ENCODE peak calls at places on chromosome 2, in four cellular contexts. Z, W, G and M are unnamed samples.

GRCh38 chr2:240929364-240930095 is 23.4 kb downstream of the CROCC2 start:
- DNase-seq in Z (no peak), W (no peak), G (no peak), M (no peak)

GRCh38 chr2:46923011-46923669 is 7.5 kb upstream of the MCFD2 start:
- DNase-seq in Z (no peak), W (no peak), G (no peak), M (no peak)

GRCh38 chr2:238852186-238852869 is 4.4 kb downstream of the TWIST2 start:
- DNase-seq in Z (no peak), W (no peak), G (no peak), M (no peak)

GRCh38 chr2:162123806-162124758 is 28.0 kb downstream of the GCG start:
- DNase-seq in Z (peak; percentile 69), W (no peak), G (peak; percentile 9), M (peak; percentile 55)

GRCh38 chr2:134919360-134920210 is 963 bp downstream of the CCNT2 start:
- DNase-seq in Z (no peak), W (no peak), G (no peak), M (no peak)

GRCh38 chr2:24638568-24638967 is 147.5 kb downstream of the NCOA1 start:
- DNase-seq in Z (no peak), W (no peak), G (no peak), M (no peak)

GRCh38 chr2:119178811-119179601 is 20.5 kb upstream of the C1QL2 start:
- DNase-seq in Z (no peak), W (no peak), G (no peak), M (no peak)

GRCh38 chr2:224178085-224178484 is 139.0 kb upstream of the SERPINE2 start:
- DNase-seq in Z (no peak), W (no peak), G (no peak), M (no peak)

GRCh38 chr2:126877041-126877440 is 21.6 kb upstream of the TEX51 start:
- DNase-seq in Z (no peak), W (no peak), G (no peak), M (no peak)

GRCh38 chr2:16219292-16219975 is 279.1 kb downstream of the MYCN start:
- DNase-seq in Z (no peak), W (no peak), G (no peak), M (no peak)

GRCh38 chr2:20188201-20188600 is 36.7 kb downstream of the SDC1 start:
- DNase-seq in Z (no peak), W (no peak), G (no peak), M (no peak)

GRCh38 chr2:59296279-59296678 is 1055.2 kb upstream of the FANCL start:
- DNase-seq in Z (peak; percentile 10), W (no peak), G (no peak), M (no peak)

GRCh38 chr2:43057742-43058706 is 168.4 kb downstream of the ZFP36L2 start:
- DNase-seq in Z (no peak), W (no peak), G (no peak), M (no peak)

GRCh38 chr2:234422242-234422641 is 74.6 kb downstream of the ARL4C start:
- DNase-seq in Z (peak; percentile 74), W (no peak), G (no peak), M (no peak)

GRCh38 chr2:216017365-216017764 is 4.0 kb upstream of the MREG start:
- DNase-seq in Z (no peak), W (no peak), G (peak; percentile 68), M (no peak)

GRCh38 chr2:159982842-159983785 is 79.3 kb downstream of the PLA2R1 start:
- DNase-seq in Z (no peak), W (no peak), G (no peak), M (no peak)

GRCh38 chr2:195520671-195521155 is 136.3 kb upstream of the SLC39A10 start:
- DNase-seq in Z (no peak), W (no peak), G (no peak), M (no peak)

GRCh38 chr2:37658682-37659081 is 12.8 kb downstream of the CDC42EP3 start:
- DNase-seq in Z (no peak), W (no peak), G (no peak), M (no peak)

GRCh38 chr2:127574656-127575055 is 39.2 kb downstream of the MYO7B start:
- DNase-seq in Z (no peak), W (no peak), G (no peak), M (no peak)

GRCh38 chr2:24327988-24328387 is 32.3 kb downstream of the ITSN2 start:
- DNase-seq in Z (no peak), W (no peak), G (no peak), M (no peak)

GRCh38 chr2:46803911-46804670 is 111.5 kb downstream of the MCFD2 start:
- DNase-seq in Z (no peak), W (no peak), G (no peak), M (no peak)

GRCh38 chr2:221997100-221997499 is 301.7 kb downstream of the PAX3 start:
- DNase-seq in Z (peak; percentile 10), W (no peak), G (no peak), M (no peak)

GRCh38 chr2:235964787-235965390 is 203.3 kb downstream of the GBX2 start:
- DNase-seq in Z (no peak), W (no peak), G (no peak), M (no peak)

GRCh38 chr2:177724398-177725287 is 332.1 kb downstream of the AGPS start:
- DNase-seq in Z (peak; percentile 47), W (peak; percentile 13), G (no peak), M (peak; percentile 81)

GRCh38 chr2:25401307-25402021 is 59.7 kb upstream of the DNMT3A start:
- DNase-seq in Z (no peak), W (no peak), G (no peak), M (no peak)

GRCh38 chr2:134301099-134301970 is 47.5 kb downstream of the MGAT5 start:
- DNase-seq in Z (no peak), W (no peak), G (no peak), M (no peak)

GRCh38 chr2:224802407-224802806 is 86.2 kb upstream of the CCDC195 start:
- DNase-seq in Z (no peak), W (no peak), G (no peak), M (no peak)

GRCh38 chr2:200259577-200259957 is 46.9 kb upstream of the SPATS2L start:
- DNase-seq in Z (no peak), W (no peak), G (no peak), M (no peak)

GRCh38 chr2:88057437-88057844 is 1.9 kb upstream of the KRCC1 start:
- DNase-seq in Z (no peak), W (no peak), G (no peak), M (peak; percentile 79)

GRCh38 chr2:151258121-151258520 is 3.5 kb downstream of the RBM43 start:
- DNase-seq in Z (no peak), W (no peak), G (no peak), M (no peak)

GRCh38 chr2:106189325-106189724 is 4.8 kb downstream of the UXS1 start:
- DNase-seq in Z (no peak), W (no peak), G (no peak), M (no peak)

GRCh38 chr2:234241656-234242445 is 191.3 kb downstream of the SPP2 start:
- DNase-seq in Z (no peak), W (no peak), G (no peak), M (no peak)

GRCh38 chr2:230230087-230230486 is 4.6 kb downstream of the SP140 start:
- DNase-seq in Z (peak; percentile 29), W (peak; percentile 23), G (no peak), M (no peak)

GRCh38 chr2:54641988-54642387 is 81.5 kb upstream of the EML6 start:
- DNase-seq in Z (no peak), W (no peak), G (no peak), M (no peak)

GRCh38 chr2:72993147-72993546 is 75.8 kb downstream of the EMX1 start:
- DNase-seq in Z (peak; percentile 58), W (no peak), G (peak; percentile 3), M (peak; percentile 86)

GRCh38 chr2:158580760-158581159 is 124.0 kb downstream of the PKP4 start:
- DNase-seq in Z (no peak), W (no peak), G (no peak), M (no peak)

GRCh38 chr2:74585406-74586182 is 31.1 kb downstream of the DOK1 start:
- DNase-seq in Z (no peak), W (no peak), G (no peak), M (no peak)

GRCh38 chr2:30772021-30772705 is 35.1 kb downstream of the CAPN13 start:
- DNase-seq in Z (no peak), W (no peak), G (no peak), M (no peak)
- TF ChIP-seq GABPA in Z (no peak), W (no peak), G (no peak), M (no peak)

GRCh38 chr2:190436552-190436951 is 28.4 kb downstream of the MFSD6 start:
- DNase-seq in Z (peak; percentile 13), W (no peak), G (no peak), M (no peak)

GRCh38 chr2:190431907-190432306 is 23.8 kb downstream of the MFSD6 start:
- DNase-seq in Z (no peak), W (no peak), G (no peak), M (no peak)

GRCh38 chr2:190440113-190440512 is 32.0 kb downstream of the MFSD6 start:
- DNase-seq in Z (no peak), W (no peak), G (no peak), M (no peak)

GRCh38 chr2:190432567-190433231 is 24.5 kb downstream of the MFSD6 start:
- DNase-seq in Z (no peak), W (no peak), G (no peak), M (no peak)

GRCh38 chr2:190435031-190435677 is 27.0 kb downstream of the MFSD6 start:
- DNase-seq in Z (no peak), W (no peak), G (no peak), M (no peak)
- TF ChIP-seq HDAC2 in Z (no peak), W (no peak), G (no peak), M (no peak)

DNA sequence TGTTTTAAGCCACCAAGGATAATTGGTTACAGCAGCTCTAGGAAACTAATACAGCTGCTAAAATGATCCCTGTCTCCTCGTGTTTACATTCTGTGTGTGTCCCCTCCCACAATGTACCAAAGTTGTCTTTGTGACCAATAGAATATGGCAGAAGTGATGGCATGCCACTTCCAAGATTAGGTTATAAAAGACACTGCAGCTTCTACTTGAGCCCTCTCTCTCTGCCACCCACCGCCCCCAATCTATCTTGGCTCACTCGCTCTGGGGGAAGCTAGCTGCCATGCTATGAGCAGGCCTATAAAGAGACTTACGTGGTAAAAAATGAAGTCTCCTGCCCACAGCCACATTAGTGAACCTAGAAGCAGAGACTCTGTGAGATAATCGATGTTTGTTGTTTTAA is 3.5 kb upstream of the IL1F10 start:
- DNase-seq in Z (no peak), W (no peak), G (no peak), M (no peak)
- TF ChIP-seq GABPA in Z (no peak), W (no peak), G (no peak), M (no peak)

DNA sequence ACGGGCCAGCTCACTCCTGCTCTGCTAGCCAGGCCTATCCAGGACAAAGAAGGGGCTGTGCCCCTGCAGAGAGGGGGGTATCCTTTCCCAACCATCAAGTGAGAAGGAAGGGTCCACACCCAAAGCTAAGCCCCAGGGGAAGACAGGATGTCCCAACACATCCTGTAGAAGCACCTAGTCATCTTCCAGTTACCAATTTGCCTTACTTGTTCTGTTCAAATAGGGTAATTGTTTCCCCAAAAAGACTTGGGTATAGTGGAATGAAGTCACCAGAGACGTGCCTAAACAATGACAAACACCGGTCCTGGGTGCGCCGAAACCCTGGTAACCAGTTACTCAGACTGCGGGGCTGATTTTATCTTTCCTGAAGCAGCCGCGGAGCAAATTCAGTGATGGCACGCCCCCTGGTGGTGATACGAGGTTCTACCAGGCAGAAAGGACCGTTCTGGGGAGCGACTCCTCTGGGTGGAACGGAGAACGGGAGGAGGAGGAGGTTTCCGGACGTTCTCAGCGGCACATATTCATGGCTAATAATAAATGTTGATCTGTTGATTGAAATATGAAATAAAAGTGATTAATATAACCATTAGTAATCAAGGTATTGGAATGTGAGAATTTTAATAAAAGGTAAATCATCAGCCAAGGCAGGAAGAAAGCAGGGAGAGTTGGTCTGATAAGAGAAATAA is 109.3 kb upstream of the STON1 start:
- DNase-seq in Z (peak; percentile 80), W (peak; percentile 67), G (no peak), M (peak; percentile 85)
- TF ChIP-seq HDAC2 in Z (peak; percentile 70), W (no peak), G (no peak), M (no peak)

GRCh38 chr2:80073134-80073561 is 231.4 kb downstream of the LRRTM1 start:
- DNase-seq in Z (peak; percentile 60), W (no peak), G (peak; percentile 3), M (peak; percentile 55)
- TF ChIP-seq GABPA in Z (no peak), W (no peak), G (no peak), M (no peak)